ENCODE peak calls at places on chromosome 15, in four cellular contexts. E is lower lobe of right lung; A is activated effector memory CD4-positive, alpha-beta T cell treated with anti-CD3 and anti-CD28 coated beads, Interleukin-2, amount 50 U/mL, for 16 hours; G is fibroblast of the aortic adventitia. Z is an unnamed sample.

GRCh38 chr15:91243806-91244205 is 143.7 kb downstream of the SV2B start:
- DNase-seq in G (no peak), A (no peak), E (no peak), Z (no peak)

GRCh38 chr15:92077353-92078080 is 224.0 kb downstream of the SLCO3A1 start:
- DNase-seq in G (peak; percentile 74), A (peak; percentile 86), E (peak; percentile 70), Z (no peak)

GRCh38 chr15:77580991-77581682 is 51.6 kb downstream of the LINGO1 start:
- DNase-seq in A (no peak), E (no peak), G (no peak), Z (no peak)

GRCh38 chr15:63232943-63233342 is 43.5 kb downstream of the RAB8B start:
- DNase-seq in E (no peak), G (peak; percentile 35), A (no peak), Z (no peak)

GRCh38 chr15:50059203-50059772 is 59.7 kb downstream of the ATP8B4 start:
- DNase-seq in A (no peak), E (no peak), G (no peak), Z (no peak)

GRCh38 chr15:62262305-62262941 is 97.3 kb upstream of the C2CD4B start:
- DNase-seq in A (no peak), G (no peak), E (no peak), Z (no peak)

GRCh38 chr15:39946862-39947261 is 12.9 kb downstream of the EIF2AK4 start:
- DNase-seq in A (no peak), E (no peak), G (peak; percentile 16), Z (no peak)

GRCh38 chr15:40061212-40061901 is 22.4 kb upstream of the SRP14 start:
- DNase-seq in G (no peak), A (no peak), E (no peak), Z (peak; percentile 17)

GRCh38 chr15:89801471-89802205 is 13.0 kb downstream of the ANPEP start:
- DNase-seq in A (no peak), G (no peak), E (no peak), Z (peak; percentile 75)

GRCh38 chr15:33226559-33227181 is 32.2 kb upstream of the FMN1 start:
- DNase-seq in G (no peak), E (no peak), A (peak; percentile 84), Z (no peak)

GRCh38 chr15:68553994-68554715 is 24.6 kb upstream of the CORO2B start:
- DNase-seq in E (no peak), A (peak; percentile 81), G (peak; percentile 76), Z (peak; percentile 71)

GRCh38 chr15:93164409-93164808 is 75.4 kb upstream of the RGMA start:
- DNase-seq in A (no peak), E (no peak), G (no peak), Z (no peak)

GRCh38 chr15:82663186-82663600 is 16.0 kb upstream of the CPEB1 start:
- DNase-seq in A (peak; percentile 74), G (peak; percentile 53), E (no peak), Z (no peak)

GRCh38 chr15:36883705-36884355 is 216.5 kb downstream of the MEIS2 start:
- DNase-seq in E (peak; percentile 86), A (peak; percentile 84), G (peak; percentile 92), Z (peak; percentile 88)

GRCh38 chr15:69732133-69732532 is 279.5 kb downstream of the RPLP1 start:
- DNase-seq in E (no peak), G (no peak), A (no peak), Z (no peak)

GRCh38 chr15:80429964-80430363 is 25.8 kb downstream of the ARNT2 start:
- DNase-seq in E (no peak), G (no peak), A (no peak), Z (peak; percentile 51)

GRCh38 chr15:98503970-98504369 is 144.4 kb upstream of the IGF1R start:
- DNase-seq in A (no peak), G (peak; percentile 74), E (no peak), Z (no peak)

GRCh38 chr15:45162771-45163507 is 24.8 kb downstream of the SHF start:
- DNase-seq in A (peak; percentile 83), E (peak; percentile 77), G (peak; percentile 84), Z (peak; percentile 87)

GRCh38 chr15:82132742-82133141 is 86.9 kb upstream of the MEX3B start:
- DNase-seq in G (peak; percentile 77), E (no peak), A (no peak), Z (no peak)

GRCh38 chr15:99249270-99249817 is at the start of gene TTC23:
- DNase-seq in E (no peak), A (no peak), G (peak; percentile 92), Z (no peak)

Z was measured in spleen.